ENCODE peak calls at places on chromosomes 7 and 10, in ten cellular contexts. R is ovary, D is A549, P is suprapubic skin, X is SK-N-SH, Y is GM12878, F is HepG2, I is transverse colon, O is tibial nerve, G is esophagus muscularis mucosa. U is an unnamed sample.

GRCh38 chr10:44973323-44974081 is 5.1 kb downstream of the DEPP1 start:
- DNase-seq in R (no peak), D (no peak), P (no peak), X (no peak), Y (no peak), F (no peak), I (no peak), O (peak), G (no peak), U (no peak)

GRCh38 chr7:156773966-156774365 is 119.0 kb downstream of the LMBR1 start:
- DNase-seq in R (no peak), D (no peak), P (no peak), X (no peak), Y (no peak), F (no peak), I (no peak), O (no peak), G (no peak), U (no peak)

GRCh38 chr7:937851-938484 is 16.5 kb downstream of the ADAP1 start:
- DNase-seq in R (no peak), D (no peak), P (peak), X (no peak), Y (no peak), F (no peak), I (peak), O (no peak), G (no peak), U (no peak)

GRCh38 chr7:83629117-83629880 is 19.6 kb downstream of the SEMA3E start:
- DNase-seq in R (no peak), D (no peak), P (no peak), X (no peak), Y (no peak), F (no peak), I (no peak), O (no peak), G (no peak), U (peak)

GRCh38 chr7:134297489-134297888 is 19.2 kb downstream of the SLC35B4 start:
- DNase-seq in R (no peak), D (no peak), P (no peak), X (no peak), Y (no peak), F (no peak), I (no peak), O (no peak), G (no peak), U (no peak)

GRCh38 chr10:125373546-125373945 is 213.2 kb upstream of the CTBP2 start:
- DNase-seq in R (no peak), D (no peak), P (no peak), X (no peak), Y (no peak), F (no peak), I (no peak), O (no peak), G (no peak), U (no peak)

GRCh38 chr7:149883452-149883861 is 9.7 kb downstream of the ATP6V0E2 start:
- DNase-seq in R (no peak), D (peak), P (no peak), X (peak), Y (no peak), F (peak), I (peak), O (no peak), G (peak), U (peak)

GRCh38 chr7:153297141-153297540 is 537.6 kb downstream of the ACTR3B start:
- DNase-seq in R (no peak), D (no peak), P (no peak), X (no peak), Y (no peak), F (no peak), I (no peak), O (no peak), G (no peak), U (no peak)

GRCh38 chr7:152633504-152633903 is 42.4 kb downstream of the XRCC2 start:
- DNase-seq in R (no peak), D (no peak), P (no peak), X (no peak), Y (no peak), F (no peak), I (no peak), O (no peak), G (no peak), U (no peak)

GRCh38 chr10:1643161-1643910 is 94.0 kb downstream of the ADARB2 start:
- DNase-seq in R (no peak), D (peak), P (no peak), X (no peak), Y (peak), F (peak), I (no peak), O (no peak), G (no peak), U (no peak)

GRCh38 chr10:2986341-2986933 is 80.9 kb upstream of the PFKP start:
- DNase-seq in R (no peak), D (no peak), P (no peak), X (no peak), Y (no peak), F (no peak), I (peak), O (peak), G (no peak), U (peak)

GRCh38 chr7:156120552-156120951 is 308.3 kb upstream of the SHH start:
- DNase-seq in R (no peak), D (no peak), P (no peak), X (no peak), Y (no peak), F (no peak), I (no peak), O (no peak), G (no peak), U (no peak)

GRCh38 chr7:107150375-107151073 is 18.3 kb upstream of the HBP1 start:
- DNase-seq in R (peak), D (peak), P (peak), X (peak), Y (no peak), F (peak), I (peak), O (peak), G (peak), U (peak)

GRCh38 chr10:59958882-59959281 is 52.5 kb upstream of the CCDC6 start:
- DNase-seq in R (no peak), D (no peak), P (no peak), X (no peak), Y (no peak), F (no peak), I (no peak), O (no peak), G (peak), U (no peak)

GRCh38 chr7:151005566-151005965 is 14.7 kb downstream of the NOS3 start:
- DNase-seq in R (no peak), D (no peak), P (no peak), X (no peak), Y (no peak), F (no peak), I (no peak), O (no peak), G (no peak), U (no peak)

GRCh38 chr10:12656518-12657142 is 307.3 kb downstream of the CAMK1D start:
- DNase-seq in R (no peak), D (peak), P (no peak), X (peak), Y (no peak), F (peak), I (no peak), O (no peak), G (no peak), U (no peak)

GRCh38 chr7:23357190-23358093 is 58.3 kb downstream of the MALSU1 start:
- DNase-seq in R (no peak), D (peak), P (no peak), X (no peak), Y (no peak), F (peak), I (no peak), O (no peak), G (no peak), U (no peak)

GRCh38 chr7:106731207-106731606 is 70.2 kb upstream of the CCDC71L start:
- DNase-seq in R (no peak), D (no peak), P (no peak), X (no peak), Y (peak), F (no peak), I (no peak), O (no peak), G (no peak), U (no peak)

GRCh38 chr7:14754631-14755030 is 147.9 kb downstream of the DGKB start:
- DNase-seq in R (no peak), D (no peak), P (no peak), X (no peak), Y (no peak), F (no peak), I (no peak), O (no peak), G (no peak), U (no peak)

GRCh38 chr7:80624763-80625162 is 13.7 kb upstream of the CD36 start:
- DNase-seq in R (no peak), D (no peak), P (no peak), X (no peak), Y (no peak), F (peak), I (no peak), O (no peak), G (no peak), U (no peak)

GRCh38 chr10:95335933-95336699 is 45.3 kb upstream of the PDLIM1 start:
- DNase-seq in R (no peak), D (no peak), P (no peak), X (no peak), Y (no peak), F (peak), I (no peak), O (no peak), G (no peak), U (no peak)

GRCh38 chr10:108003576-108003975 is 839.1 kb upstream of the SORCS1 start:
- DNase-seq in R (no peak), D (no peak), P (no peak), X (no peak), Y (no peak), F (no peak), I (no peak), O (no peak), G (no peak), U (no peak)

GRCh38 chr7:73443543-73444255 is 10.1 kb downstream of the FZD9 start:
- DNase-seq in R (no peak), D (no peak), P (no peak), X (no peak), Y (no peak), F (no peak), I (no peak), O (no peak), G (no peak), U (peak)

GRCh38 chr10:11113156-11113555 is 95.5 kb downstream of the CELF2 start:
- DNase-seq in R (no peak), D (no peak), P (no peak), X (no peak), Y (peak), F (no peak), I (no peak), O (no peak), G (no peak), U (no peak)

GRCh38 chr7:51732951-51733350 is 416.3 kb upstream of the COBL start:
- DNase-seq in R (no peak), D (no peak), P (no peak), X (peak), Y (no peak), F (no peak), I (no peak), O (no peak), G (no peak), U (no peak)

GRCh38 chr10:44974628-44975431 is 3.8 kb downstream of the DEPP1 start:
- DNase-seq in R (peak), D (peak), P (peak), X (peak), Y (no peak), F (peak), I (peak), O (peak), G (no peak), U (peak)

GRCh38 chr7:89772276-89772675 is 382.0 kb upstream of the STEAP1 start:
- DNase-seq in R (no peak), D (no peak), P (no peak), X (no peak), Y (no peak), F (no peak), I (no peak), O (no peak), G (no peak), U (no peak)

GRCh38 chr10:133158756-133159610 is 1.0 kb upstream of the KNDC1 start:
- DNase-seq in R (peak), D (peak), P (peak), X (no peak), Y (no peak), F (no peak), I (no peak), O (no peak), G (no peak), U (no peak)

GRCh38 chr10:13788701-13789447 is 202.1 kb downstream of the PRPF18 start:
- DNase-seq in R (peak), D (no peak), P (peak), X (no peak), Y (no peak), F (no peak), I (peak), O (peak), G (no peak), U (peak)

GRCh38 chr7:31890198-31890597 is 180.0 kb downstream of the PDE1C start:
- DNase-seq in R (no peak), D (no peak), P (no peak), X (no peak), Y (peak), F (no peak), I (peak), O (no peak), G (no peak), U (no peak)

GRCh38 chr10:125788156-125789034 is 12.8 kb upstream of the MMP21 start:
- DNase-seq in R (no peak), D (no peak), P (no peak), X (no peak), Y (no peak), F (no peak), I (no peak), O (no peak), G (no peak), U (no peak)

GRCh38 chr7:120741371-120742042 is 116.4 kb downstream of the TSPAN12 start:
- DNase-seq in R (no peak), D (no peak), P (no peak), X (no peak), Y (no peak), F (no peak), I (no peak), O (no peak), G (no peak), U (no peak)

GRCh38 chr10:133135116-133135465 is 24.9 kb upstream of the KNDC1 start:
- DNase-seq in R (no peak), D (no peak), P (peak), X (no peak), Y (no peak), F (no peak), I (no peak), O (no peak), G (no peak), U (no peak)

DNA sequence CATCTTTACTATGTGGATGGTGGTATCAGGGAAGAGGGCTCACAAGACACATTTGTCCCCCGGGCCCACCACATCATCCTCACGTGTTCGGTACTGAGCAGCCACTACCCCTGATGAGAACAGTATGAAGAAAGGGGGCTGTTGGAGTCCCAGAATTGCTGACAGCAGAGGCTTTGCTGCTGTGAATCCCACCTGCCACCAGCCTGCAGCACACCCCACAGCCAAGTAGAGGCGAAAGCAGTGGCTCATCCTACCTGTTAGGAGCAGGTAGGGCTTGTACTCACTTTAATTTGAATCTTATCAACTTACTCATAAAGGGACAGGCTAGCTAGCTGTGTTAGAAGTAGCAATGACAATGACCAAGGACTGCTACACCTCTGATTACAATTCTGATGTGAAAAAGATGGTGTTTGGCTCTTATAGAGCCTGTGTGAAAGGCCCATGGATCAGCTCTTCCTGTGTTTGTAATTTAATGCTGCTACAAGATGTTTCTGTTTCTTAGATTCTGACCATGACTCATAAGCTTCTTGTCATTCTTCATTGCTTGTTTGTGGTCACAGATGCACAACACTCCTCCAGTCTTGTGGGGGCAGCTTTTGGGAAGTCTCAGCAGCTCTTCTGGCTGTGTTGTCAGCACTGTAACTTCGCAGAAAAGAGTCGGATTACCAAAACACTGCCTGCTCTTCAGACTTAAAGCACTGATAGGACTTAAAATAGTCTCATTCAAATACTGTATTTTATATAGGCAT is 9.1 kb upstream of the CSGALNACT2 start:
- DNase-seq in R (peak), D (no peak), P (no peak), X (peak), Y (no peak), F (no peak), I (peak), O (no peak), G (peak), U (peak)
- TF ChIP-seq EP300 in R (no peak), D (no peak), P (no peak), X (peak), Y (no peak), F (no peak), I (no peak), O (no peak), G (no peak), U (no peak)

GRCh38 chr7:88759216-88759955 is at the start of gene ZNF804B:
- DNase-seq in R (peak), D (no peak), P (peak), X (peak), Y (no peak), F (no peak), I (peak), O (no peak), G (no peak), U (no peak)

GRCh38 chr7:88757371-88757770 is 2.1 kb upstream of the ZNF804B start:
- DNase-seq in R (no peak), D (no peak), P (no peak), X (no peak), Y (no peak), F (no peak), I (no peak), O (no peak), G (no peak), U (no peak)

GRCh38 chr7:88761779-88762178 is 2.3 kb downstream of the ZNF804B start:
- DNase-seq in R (no peak), D (no peak), P (no peak), X (peak), Y (no peak), F (no peak), I (no peak), O (no peak), G (no peak), U (no peak)

GRCh38 chr7:88758355-88759215 is 915 bp upstream of the ZNF804B start:
- DNase-seq in R (peak), D (no peak), P (no peak), X (peak), Y (no peak), F (no peak), I (no peak), O (no peak), G (no peak), U (no peak)

GRCh38 chr7:88759956-88760515 is 536 bp downstream of the ZNF804B start:
- DNase-seq in R (no peak), D (no peak), P (no peak), X (no peak), Y (no peak), F (no peak), I (no peak), O (no peak), G (no peak), U (no peak)
- H3K27ac ChIP-seq in R (no peak), D (no peak), P (no peak), X (no peak), Y (no peak), F (no peak), I (no peak), O (no peak), G (no peak), U (no peak)

DNA sequence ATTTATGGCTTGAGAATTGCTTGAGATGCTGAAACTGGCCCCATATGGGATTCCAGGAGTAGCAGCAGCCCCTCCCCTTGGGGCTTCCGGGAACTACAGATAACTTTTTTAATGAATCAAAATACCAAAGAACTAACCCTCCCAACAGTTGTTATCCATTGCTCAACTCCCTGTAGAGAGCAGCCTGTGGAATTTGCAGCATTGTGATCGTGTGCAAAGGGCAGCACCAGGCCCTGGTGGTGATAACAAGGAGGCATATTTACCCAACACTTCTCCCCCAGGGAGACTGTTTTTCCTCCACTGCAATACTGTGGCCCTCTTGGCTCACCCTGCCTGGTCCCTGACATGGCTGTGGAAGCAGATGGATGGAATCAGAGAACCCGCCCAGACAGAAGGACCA is 196.2 kb downstream of the PLXNA4 start:
- DNase-seq in R (peak), D (no peak), P (peak), X (no peak), Y (no peak), F (peak), I (no peak), O (peak), G (no peak), U (no peak)
- TF ChIP-seq CTCF in R (no peak), D (no peak), P (peak), X (no peak), Y (no peak), F (no peak), I (no peak), O (no peak), G (no peak), U (no peak)

GRCh38 chr7:47757946-47758371 is 176.0 kb upstream of the TNS3 start:
- DNase-seq in R (peak), D (no peak), P (peak), X (no peak), Y (no peak), F (no peak), I (peak), O (peak), G (no peak), U (peak)
- TF ChIP-seq EP300 in R (no peak), D (no peak), P (no peak), X (no peak), Y (no peak), F (no peak), I (no peak), O (peak), G (peak), U (peak)

GRCh38 chr7:143518941-143519340 is 41.3 kb downstream of the TAS2R41 start:
- DNase-seq in R (no peak), D (no peak), P (no peak), X (no peak), Y (no peak), F (no peak), I (no peak), O (no peak), G (no peak), U (no peak)
- H3K27ac ChIP-seq in R (no peak), D (peak), P (no peak), X (peak), Y (no peak), F (no peak), I (no peak), O (no peak), G (no peak), U (no peak)

GRCh38 chr7:17679427-17679826 is 260.9 kb downstream of the SNX13 start:
- DNase-seq in R (no peak), D (no peak), P (peak), X (no peak), Y (no peak), F (no peak), I (no peak), O (no peak), G (no peak), U (no peak)

GRCh38 chr7:17681965-17682364 is 258.3 kb downstream of the SNX13 start:
- DNase-seq in R (no peak), D (no peak), P (no peak), X (no peak), Y (no peak), F (no peak), I (no peak), O (no peak), G (no peak), U (no peak)

GRCh38 chr7:17682586-17682985 is 257.7 kb downstream of the SNX13 start:
- DNase-seq in R (no peak), D (no peak), P (no peak), X (no peak), Y (no peak), F (no peak), I (no peak), O (no peak), G (no peak), U (no peak)

GRCh38 chr7:17680026-17680425 is 260.3 kb downstream of the SNX13 start:
- DNase-seq in R (no peak), D (peak), P (peak), X (no peak), Y (no peak), F (no peak), I (peak), O (no peak), G (no peak), U (no peak)

GRCh38 chr7:17680943-17681351 is 259.3 kb downstream of the SNX13 start:
- DNase-seq in R (no peak), D (no peak), P (no peak), X (no peak), Y (no peak), F (peak), I (no peak), O (no peak), G (no peak), U (no peak)
- TF ChIP-seq CTCF in R (no peak), D (peak), P (no peak), X (peak), Y (no peak), F (peak), I (peak), O (peak), G (peak), U (no peak)

DNA sequence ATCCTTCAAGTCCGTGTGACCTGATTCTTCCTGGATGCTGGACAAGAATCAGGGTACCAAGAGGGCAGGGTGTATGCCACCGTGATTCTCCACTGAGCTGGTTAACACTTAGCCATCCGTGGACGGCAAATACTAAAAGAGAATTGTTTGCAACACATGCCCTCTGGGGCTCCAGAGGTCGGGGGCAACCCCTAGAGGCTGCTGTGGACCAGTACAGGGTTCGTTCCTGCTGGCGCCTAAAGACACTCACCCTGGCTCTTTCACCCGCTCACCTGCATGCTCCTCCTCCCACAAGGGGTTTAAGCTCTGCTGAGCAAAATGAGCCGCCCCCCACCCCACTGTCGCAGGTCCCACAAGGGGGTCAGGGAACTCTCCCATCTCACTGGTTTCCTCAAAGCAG is 148.7 kb upstream of the ITGB1 start:
- DNase-seq in R (no peak), D (no peak), P (no peak), X (no peak), Y (no peak), F (no peak), I (no peak), O (no peak), G (no peak), U (no peak)
- TF ChIP-seq EP300 in R (no peak), D (no peak), P (no peak), X (no peak), Y (no peak), F (no peak), I (no peak), O (no peak), G (no peak), U (no peak)